ENCODE peak calls at places on chromosome 15, in nine cellular contexts. One of them, this sample, is unnamed.

GRCh38 chr15:25989327-25989726 is 126.2 kb upstream of the ATP10A start:
- DNase-seq in OCI-LY7: no peak
- DNase-seq in Peyer's patch: no peak
- DNase-seq in gastrocnemius medialis: no peak
- DNase-seq in brain microvascular endothelial cell: no peak
- DNase-seq in transverse colon: no peak
- DNase-seq in adrenal gland: no peak
- DNase-seq in K562: peak; percentile 38
- DNase-seq in endothelial cell of umbilical vein: no peak
- DNase-seq in this sample: no peak

GRCh38 chr15:87267798-87268197 is 988.7 kb downstream of the NTRK3 start:
- DNase-seq in adrenal gland: peak; percentile 21
- DNase-seq in K562: no peak
- DNase-seq in endothelial cell of umbilical vein: no peak
- DNase-seq in brain microvascular endothelial cell: peak; percentile 24
- DNase-seq in transverse colon: no peak
- DNase-seq in OCI-LY7: no peak
- DNase-seq in gastrocnemius medialis: no peak
- DNase-seq in Peyer's patch: no peak
- DNase-seq in this sample: no peak

GRCh38 chr15:81334768-81335447 is 11.0 kb upstream of the STARD5 start:
- DNase-seq in gastrocnemius medialis: no peak
- DNase-seq in endothelial cell of umbilical vein: no peak
- DNase-seq in OCI-LY7: no peak
- DNase-seq in K562: no peak
- DNase-seq in brain microvascular endothelial cell: no peak
- DNase-seq in Peyer's patch: no peak
- DNase-seq in adrenal gland: no peak
- DNase-seq in transverse colon: no peak
- DNase-seq in this sample: no peak

GRCh38 chr15:58440181-58440910 is 8.6 kb downstream of the LIPC start:
- DNase-seq in OCI-LY7: no peak
- DNase-seq in transverse colon: no peak
- DNase-seq in endothelial cell of umbilical vein: peak; percentile 90
- DNase-seq in brain microvascular endothelial cell: peak; percentile 45
- DNase-seq in gastrocnemius medialis: peak; percentile 39
- DNase-seq in adrenal gland: peak; percentile 71
- DNase-seq in Peyer's patch: no peak
- DNase-seq in K562: no peak
- DNase-seq in this sample: no peak

GRCh38 chr15:100958326-100959065 is 39.3 kb downstream of the LRRK1 start:
- DNase-seq in OCI-LY7: no peak
- DNase-seq in K562: no peak
- DNase-seq in endothelial cell of umbilical vein: peak; percentile 50
- DNase-seq in transverse colon: no peak
- DNase-seq in adrenal gland: no peak
- DNase-seq in Peyer's patch: no peak
- DNase-seq in brain microvascular endothelial cell: peak; percentile 14
- DNase-seq in gastrocnemius medialis: no peak
- DNase-seq in this sample: no peak

GRCh38 chr15:78761891-78762385 is 49.3 kb downstream of the ADAMTS7 start:
- DNase-seq in K562: no peak
- DNase-seq in endothelial cell of umbilical vein: no peak
- DNase-seq in gastrocnemius medialis: no peak
- DNase-seq in adrenal gland: peak; percentile 38
- DNase-seq in OCI-LY7: no peak
- DNase-seq in brain microvascular endothelial cell: no peak
- DNase-seq in Peyer's patch: no peak
- DNase-seq in transverse colon: no peak
- DNase-seq in this sample: no peak

GRCh38 chr15:59918994-59919951 is 84.8 kb upstream of the FOXB1 start:
- DNase-seq in K562: no peak
- DNase-seq in endothelial cell of umbilical vein: peak; percentile 26
- DNase-seq in brain microvascular endothelial cell: peak; percentile 82
- DNase-seq in gastrocnemius medialis: no peak
- DNase-seq in OCI-LY7: no peak
- DNase-seq in transverse colon: no peak
- DNase-seq in adrenal gland: no peak
- DNase-seq in Peyer's patch: no peak
- DNase-seq in this sample: no peak

GRCh38 chr15:71508081-71508682 is 302.2 kb upstream of the NR2E3 start:
- DNase-seq in transverse colon: no peak
- DNase-seq in Peyer's patch: no peak
- DNase-seq in K562: no peak
- DNase-seq in adrenal gland: no peak
- DNase-seq in brain microvascular endothelial cell: no peak
- DNase-seq in endothelial cell of umbilical vein: no peak
- DNase-seq in gastrocnemius medialis: no peak
- DNase-seq in OCI-LY7: no peak
- DNase-seq in this sample: no peak

GRCh38 chr15:96312641-96313335 is 17.7 kb upstream of the NR2F2 start:
- DNase-seq in endothelial cell of umbilical vein: no peak
- DNase-seq in brain microvascular endothelial cell: no peak
- DNase-seq in transverse colon: no peak
- DNase-seq in adrenal gland: no peak
- DNase-seq in gastrocnemius medialis: no peak
- DNase-seq in OCI-LY7: no peak
- DNase-seq in K562: no peak
- DNase-seq in Peyer's patch: no peak
- DNase-seq in this sample: no peak

GRCh38 chr15:42228036-42228435 is 19.9 kb upstream of the VPS39 start:
- DNase-seq in K562: no peak
- DNase-seq in OCI-LY7: no peak
- DNase-seq in Peyer's patch: no peak
- DNase-seq in adrenal gland: no peak
- DNase-seq in endothelial cell of umbilical vein: no peak
- DNase-seq in gastrocnemius medialis: no peak
- DNase-seq in brain microvascular endothelial cell: no peak
- DNase-seq in transverse colon: no peak
- DNase-seq in this sample: no peak

GRCh38 chr15:101013769-101014223 is 94.6 kb downstream of the LRRK1 start:
- DNase-seq in K562: no peak
- DNase-seq in Peyer's patch: no peak
- DNase-seq in endothelial cell of umbilical vein: no peak
- DNase-seq in OCI-LY7: no peak
- DNase-seq in brain microvascular endothelial cell: no peak
- DNase-seq in adrenal gland: no peak
- DNase-seq in gastrocnemius medialis: no peak
- DNase-seq in transverse colon: peak; percentile 2
- DNase-seq in this sample: no peak

GRCh38 chr15:78565951-78566774 is 843 bp downstream of the CHRNA5 start:
- DNase-seq in brain microvascular endothelial cell: no peak
- DNase-seq in transverse colon: peak; percentile 13
- DNase-seq in OCI-LY7: no peak
- DNase-seq in endothelial cell of umbilical vein: peak; percentile 42
- DNase-seq in Peyer's patch: no peak
- DNase-seq in adrenal gland: no peak
- DNase-seq in gastrocnemius medialis: no peak
- DNase-seq in K562: peak; percentile 18
- DNase-seq in this sample: peak; percentile 49

GRCh38 chr15:74768771-74769342 is 13.0 kb upstream of the CSK start:
- DNase-seq in endothelial cell of umbilical vein: peak; percentile 58
- DNase-seq in brain microvascular endothelial cell: peak; percentile 40
- DNase-seq in gastrocnemius medialis: peak; percentile 48
- DNase-seq in K562: peak; percentile 75
- DNase-seq in adrenal gland: peak; percentile 66
- DNase-seq in Peyer's patch: peak; percentile 57
- DNase-seq in OCI-LY7: peak; percentile 68
- DNase-seq in transverse colon: peak; percentile 66
- DNase-seq in this sample: peak; percentile 78

GRCh38 chr15:38559908-38560307 is 4.7 kb downstream of the RASGRP1 start:
- DNase-seq in transverse colon: no peak
- DNase-seq in OCI-LY7: no peak
- DNase-seq in Peyer's patch: no peak
- DNase-seq in brain microvascular endothelial cell: no peak
- DNase-seq in adrenal gland: no peak
- DNase-seq in K562: no peak
- DNase-seq in endothelial cell of umbilical vein: no peak
- DNase-seq in gastrocnemius medialis: no peak
- DNase-seq in this sample: no peak

GRCh38 chr15:69991493-69991892 is 106.2 kb downstream of the TLE3 start:
- DNase-seq in OCI-LY7: no peak
- DNase-seq in Peyer's patch: no peak
- DNase-seq in gastrocnemius medialis: no peak
- DNase-seq in endothelial cell of umbilical vein: no peak
- DNase-seq in K562: no peak
- DNase-seq in brain microvascular endothelial cell: no peak
- DNase-seq in transverse colon: no peak
- DNase-seq in adrenal gland: no peak
- DNase-seq in this sample: no peak

GRCh38 chr15:69987492-69988482 is 109.9 kb downstream of the TLE3 start:
- DNase-seq in endothelial cell of umbilical vein: no peak
- DNase-seq in brain microvascular endothelial cell: no peak
- DNase-seq in OCI-LY7: no peak
- DNase-seq in K562: no peak
- DNase-seq in Peyer's patch: no peak
- DNase-seq in gastrocnemius medialis: no peak
- DNase-seq in adrenal gland: no peak
- DNase-seq in transverse colon: no peak
- DNase-seq in this sample: no peak

GRCh38 chr15:69988541-69989225 is 109.0 kb downstream of the TLE3 start:
- DNase-seq in Peyer's patch: no peak
- DNase-seq in endothelial cell of umbilical vein: no peak
- DNase-seq in K562: no peak
- DNase-seq in OCI-LY7: no peak
- DNase-seq in adrenal gland: no peak
- DNase-seq in transverse colon: no peak
- DNase-seq in gastrocnemius medialis: no peak
- DNase-seq in brain microvascular endothelial cell: no peak
- DNase-seq in this sample: no peak

GRCh38 chr15:69992326-69992725 is 105.4 kb downstream of the TLE3 start:
- DNase-seq in endothelial cell of umbilical vein: no peak
- DNase-seq in gastrocnemius medialis: no peak
- DNase-seq in brain microvascular endothelial cell: no peak
- DNase-seq in transverse colon: no peak
- DNase-seq in K562: no peak
- DNase-seq in adrenal gland: no peak
- DNase-seq in Peyer's patch: no peak
- DNase-seq in OCI-LY7: no peak
- DNase-seq in this sample: no peak

DNA sequence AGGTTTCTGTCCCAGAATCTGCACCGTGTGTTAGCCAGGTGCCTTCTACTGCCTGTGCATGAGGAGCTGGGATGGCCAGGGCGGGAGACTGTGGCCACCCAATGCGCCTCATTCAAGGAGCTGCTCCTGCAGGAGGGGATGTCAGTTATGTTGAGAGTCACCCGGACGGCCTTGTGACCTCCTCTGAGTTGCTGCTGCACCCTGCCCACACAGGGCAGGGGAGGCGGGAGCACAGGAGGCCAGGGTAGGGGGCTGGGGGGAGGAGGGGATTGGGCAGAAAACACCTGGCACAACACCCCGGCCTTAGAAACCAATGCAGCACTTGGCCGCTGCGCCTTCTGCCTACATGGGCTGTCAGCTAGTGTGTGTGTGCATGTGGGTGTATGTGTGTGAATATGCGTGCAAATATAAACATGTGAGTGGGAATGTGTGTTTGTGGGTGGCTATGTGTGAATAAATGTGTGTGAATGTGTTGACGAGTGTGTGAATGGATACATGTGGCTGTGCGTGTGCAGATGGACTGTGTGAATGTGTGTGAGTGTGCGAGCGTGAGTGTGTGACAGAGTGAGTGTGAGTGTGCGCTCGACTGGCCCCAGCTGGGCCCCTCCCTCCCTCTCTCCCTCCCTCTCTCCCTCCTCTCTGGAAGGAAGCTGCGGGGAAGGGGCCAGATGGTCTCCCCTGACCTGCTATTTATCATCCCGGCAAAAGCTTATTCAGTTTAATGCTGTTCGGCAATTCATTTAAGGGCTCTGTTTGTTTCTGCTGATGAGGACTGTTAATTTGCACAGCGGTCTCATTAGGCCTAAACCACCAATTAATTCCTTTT is 106.9 kb downstream of the TLE3 start:
- DNase-seq in OCI-LY7: no peak
- DNase-seq in gastrocnemius medialis: no peak
- DNase-seq in adrenal gland: no peak
- DNase-seq in Peyer's patch: no peak
- DNase-seq in K562: no peak
- DNase-seq in endothelial cell of umbilical vein: no peak
- DNase-seq in brain microvascular endothelial cell: no peak
- DNase-seq in transverse colon: no peak
- DNase-seq in this sample: no peak
- H3K4me3 ChIP-seq in OCI-LY7: no peak overlapping the region
- H3K4me3 ChIP-seq in gastrocnemius medialis: no peak overlapping the region
- H3K4me3 ChIP-seq in adrenal gland: no peak overlapping the region
- H3K4me3 ChIP-seq in Peyer's patch: no peak overlapping the region
- H3K4me3 ChIP-seq in K562: no peak overlapping the region
- H3K4me3 ChIP-seq in endothelial cell of umbilical vein: no peak overlapping the region
- H3K4me3 ChIP-seq in brain microvascular endothelial cell: no peak overlapping the region
- H3K4me3 ChIP-seq in transverse colon: no peak overlapping the region
- H3K4me3 ChIP-seq in this sample: no peak overlapping the region

GRCh38 chr15:52417957-52418356 is 110.7 kb downstream of the MYO5A start:
- DNase-seq in transverse colon: no peak
- DNase-seq in brain microvascular endothelial cell: no peak
- DNase-seq in K562: no peak
- DNase-seq in gastrocnemius medialis: no peak
- DNase-seq in adrenal gland: no peak
- DNase-seq in endothelial cell of umbilical vein: no peak
- DNase-seq in Peyer's patch: no peak
- DNase-seq in OCI-LY7: no peak
- DNase-seq in this sample: no peak
- H3K27ac ChIP-seq in transverse colon: no peak overlapping the region
- H3K27ac ChIP-seq in brain microvascular endothelial cell: no peak overlapping the region
- H3K27ac ChIP-seq in K562: no peak overlapping the region
- H3K27ac ChIP-seq in gastrocnemius medialis: no peak overlapping the region
- H3K27ac ChIP-seq in adrenal gland: no peak overlapping the region
- H3K27ac ChIP-seq in endothelial cell of umbilical vein: peak overlapping the region; percentile 97
- H3K27ac ChIP-seq in Peyer's patch: no peak overlapping the region
- H3K27ac ChIP-seq in OCI-LY7: no peak overlapping the region
- H3K27ac ChIP-seq in this sample: no peak overlapping the region

DNA sequence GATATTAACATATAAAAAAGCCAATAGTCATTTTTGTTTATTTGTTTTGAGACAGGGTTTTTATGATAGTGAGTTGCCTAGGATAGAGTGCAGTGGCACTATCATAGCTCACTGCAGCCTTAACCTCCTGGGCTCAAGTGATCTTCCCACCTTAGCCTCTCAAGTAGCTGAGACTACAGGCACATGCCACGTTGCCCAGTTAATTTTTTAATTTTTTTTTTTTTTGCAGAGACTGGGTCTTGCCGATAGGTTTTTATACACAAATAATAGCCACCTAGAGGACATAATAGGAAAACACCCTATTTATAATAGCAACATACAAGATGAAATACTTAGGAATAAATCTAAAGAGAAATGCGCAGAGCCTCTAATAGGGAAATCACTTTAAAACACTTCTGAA is 13.3 kb downstream of the EIF3J start:
- DNase-seq in Peyer's patch: no peak
- DNase-seq in adrenal gland: no peak
- DNase-seq in transverse colon: no peak
- DNase-seq in endothelial cell of umbilical vein: peak; percentile 58
- DNase-seq in brain microvascular endothelial cell: peak; percentile 16
- DNase-seq in OCI-LY7: peak; percentile 44
- DNase-seq in gastrocnemius medialis: no peak
- DNase-seq in K562: no peak
- DNase-seq in this sample: peak; percentile 57
- TF ChIP-seq CTCF in Peyer's patch: peak; percentile 45
- TF ChIP-seq CTCF in adrenal gland: peak; percentile 55
- TF ChIP-seq CTCF in transverse colon: no peak
- TF ChIP-seq CTCF in endothelial cell of umbilical vein: no peak
- TF ChIP-seq CTCF in brain microvascular endothelial cell: peak; percentile 30
- TF ChIP-seq CTCF in OCI-LY7: peak; percentile 79
- TF ChIP-seq CTCF in gastrocnemius medialis: no peak
- TF ChIP-seq CTCF in K562: no peak
- TF ChIP-seq CTCF in this sample: peak; percentile 56

GRCh38 chr15:99076109-99076508 is 28.8 kb upstream of the SYNM start:
- DNase-seq in gastrocnemius medialis: no peak
- DNase-seq in transverse colon: no peak
- DNase-seq in OCI-LY7: peak; percentile 18
- DNase-seq in brain microvascular endothelial cell: no peak
- DNase-seq in adrenal gland: no peak
- DNase-seq in K562: no peak
- DNase-seq in Peyer's patch: no peak
- DNase-seq in endothelial cell of umbilical vein: no peak
- DNase-seq in this sample: no peak
- H3K4me3 ChIP-seq in gastrocnemius medialis: no peak overlapping the region
- H3K4me3 ChIP-seq in transverse colon: no peak overlapping the region
- H3K4me3 ChIP-seq in OCI-LY7: peak overlapping the region; percentile 59
- H3K4me3 ChIP-seq in brain microvascular endothelial cell: no peak overlapping the region
- H3K4me3 ChIP-seq in adrenal gland: no peak overlapping the region
- H3K4me3 ChIP-seq in K562: no peak overlapping the region
- H3K4me3 ChIP-seq in Peyer's patch: no peak overlapping the region
- H3K4me3 ChIP-seq in endothelial cell of umbilical vein: no peak overlapping the region
- H3K4me3 ChIP-seq in this sample: peak overlapping the region; percentile 28

This sample was measured in A673.